ENCODE peak calls at places on chromosomes 6 and 20, in eight cellular contexts. S is nephron progenitor cell, K is Ammon's horn, O is midbrain, B is right cardiac atrium, I is foreskin fibroblast, J is lower leg skin, P is NCI-H1417. C is an unnamed sample.
A peak's percentile ranks its signal among the peaks of the same experiment; 100 is the strongest.

GRCh38 chr20:48394415-48395081 is 433.3 kb downstream of the PREX1 start:
- DNase-seq in I (no peak), O (no peak), K (no peak), P (no peak), J (no peak), S (no peak), B (no peak), C (no peak)

GRCh38 chr6:105692630-105693212 is 289.8 kb upstream of the PREP start:
- DNase-seq in B (no peak), J (no peak), O (no peak), S (no peak), P (peak; percentile 74), I (no peak), K (no peak), C (no peak)

GRCh38 chr20:13610205-13610604 is 28.5 kb downstream of the TASP1 start:
- DNase-seq in P (peak; percentile 3), K (no peak), J (no peak), O (no peak), S (no peak), I (no peak), B (no peak), C (no peak)

GRCh38 chr6:160329188-160329587 is 19.0 kb upstream of the SLC22A3 start:
- DNase-seq in S (no peak), J (no peak), O (no peak), B (no peak), I (no peak), P (no peak), K (no peak), C (no peak)

GRCh38 chr6:157659536-157660271 is 163.3 kb upstream of the SNX9 start:
- DNase-seq in I (no peak), S (no peak), P (no peak), O (no peak), B (no peak), K (no peak), J (no peak), C (no peak)

GRCh38 chr6:1771324-1771723 is 161.6 kb downstream of the FOXC1 start:
- DNase-seq in P (peak; percentile 70), O (no peak), I (peak; percentile 43), J (no peak), B (no peak), K (no peak), S (no peak), C (no peak)

GRCh38 chr20:38075161-38075998 is 41.8 kb downstream of the RPRD1B start:
- DNase-seq in B (no peak), I (no peak), O (no peak), K (no peak), P (no peak), J (no peak), S (no peak), C (no peak)

GRCh38 chr20:38676576-38676975 is 47.7 kb upstream of the SLC32A1 start:
- DNase-seq in I (no peak), K (no peak), P (no peak), J (peak; percentile 70), O (no peak), S (no peak), B (no peak), C (no peak)

GRCh38 chr20:14214046-14214445 is 123.4 kb downstream of the FLRT3 start:
- DNase-seq in I (no peak), O (no peak), K (no peak), J (no peak), B (no peak), S (no peak), P (no peak), C (no peak)

GRCh38 chr6:106442351-106442750 is 81.8 kb downstream of the CRYBG1 start:
- DNase-seq in B (no peak), P (peak; percentile 37), S (no peak), O (no peak), J (no peak), K (no peak), I (no peak), C (no peak)

GRCh38 chr6:122405417-122405816 is 6.0 kb downstream of the HSF2 start:
- DNase-seq in O (no peak), J (no peak), P (no peak), S (no peak), I (no peak), B (no peak), K (no peak), C (peak; percentile 56)

GRCh38 chr6:42726026-42726425 is 3.6 kb upstream of the PRPH2 start:
- DNase-seq in S (no peak), O (no peak), I (no peak), J (no peak), P (no peak), B (no peak), K (no peak), C (no peak)

GRCh38 chr6:155142902-155143609 is 120.8 kb upstream of the CLDN20 start:
- DNase-seq in B (no peak), P (no peak), J (no peak), I (no peak), S (no peak), O (no peak), K (no peak), C (no peak)

GRCh38 chr6:73515204-73516101 is 5.4 kb downstream of the EEF1A1 start:
- DNase-seq in K (peak; percentile 89), S (peak; percentile 36), I (peak; percentile 66), J (no peak), B (no peak), O (peak; percentile 78), P (peak; percentile 17), C (no peak)

GRCh38 chr6:35412102-35412501 is 40.0 kb upstream of the FANCE start:
- DNase-seq in B (no peak), O (no peak), K (no peak), I (no peak), P (no peak), J (no peak), S (no peak), C (no peak)

GRCh38 chr6:106533079-106533478 is 96.2 kb downstream of the RTN4IP1 start:
- DNase-seq in O (no peak), B (no peak), P (no peak), I (no peak), S (no peak), K (no peak), J (no peak), C (no peak)

GRCh38 chr6:1436334-1437306 is 47.2 kb downstream of the FOXF2 start:
- DNase-seq in S (peak; percentile 64), K (peak; percentile 73), O (peak; percentile 69), J (no peak), I (peak; percentile 61), P (peak; percentile 46), B (no peak), C (peak; percentile 95)

GRCh38 chr20:22796465-22797077 is 212.2 kb upstream of the FOXA2 start:
- DNase-seq in K (peak; percentile 14), B (no peak), P (no peak), S (no peak), I (peak; percentile 59), O (no peak), J (peak; percentile 25), C (no peak)

GRCh38 chr6:100461273-100461919 is 3.3 kb downstream of the SIM1 start:
- DNase-seq in O (no peak), J (no peak), P (peak; percentile 80), B (no peak), S (peak; percentile 67), I (no peak), K (no peak), C (peak; percentile 65)

GRCh38 chr6:78942451-78942850 is 75.1 kb downstream of the IRAK1BP1 start:
- DNase-seq in P (no peak), I (no peak), S (no peak), J (no peak), O (no peak), B (no peak), K (no peak), C (no peak)

GRCh38 chr6:111200823-111201134 is 113.5 kb downstream of the SLC16A10 start:
- DNase-seq in K (no peak), P (no peak), S (no peak), B (no peak), O (no peak), J (no peak), I (no peak), C (no peak)

GRCh38 chr6:13368716-13369115 is 40.4 kb upstream of the TBC1D7 start:
- DNase-seq in S (no peak), B (no peak), K (no peak), P (no peak), O (no peak), J (no peak), I (peak; percentile 21), C (peak; percentile 92)

GRCh38 chr20:16975682-16976081 is 227.5 kb downstream of the OTOR start:
- DNase-seq in I (no peak), O (no peak), S (no peak), P (no peak), K (no peak), B (peak; percentile 29), J (peak; percentile 81), C (no peak)

GRCh38 chr20:41392871-41393704 is 26.5 kb upstream of the EMILIN3 start:
- DNase-seq in S (no peak), B (peak; percentile 96), P (no peak), I (no peak), K (peak; percentile 72), O (peak; percentile 66), J (peak; percentile 86), C (peak; percentile 38)

GRCh38 chr20:58701431-58702160 is 9.0 kb downstream of the NPEPL1 start:
- DNase-seq in I (no peak), K (no peak), P (no peak), S (no peak), J (peak; percentile 83), B (no peak), O (no peak), C (peak; percentile 48)

GRCh38 chr6:112933947-112934346 is 586.8 kb downstream of the RFPL4B start:
- DNase-seq in O (no peak), I (peak; percentile 24), B (no peak), P (no peak), S (no peak), K (no peak), J (no peak), C (no peak)

GRCh38 chr6:163839296-163839695 is 424.8 kb downstream of the QKI start:
- DNase-seq in I (no peak), B (no peak), O (no peak), K (no peak), J (no peak), S (no peak), P (no peak), C (no peak)

GRCh38 chr6:24105146-24105545 is 20.9 kb upstream of the NRSN1 start:
- DNase-seq in K (no peak), S (no peak), B (no peak), O (no peak), I (no peak), J (no peak), P (no peak), C (no peak)

GRCh38 chr6:110456694-110457093 is 19.7 kb downstream of the SLC22A16 start:
- DNase-seq in B (no peak), O (no peak), S (no peak), P (no peak), J (no peak), I (no peak), K (no peak), C (no peak)